ENCODE peak calls at places on chromosomes 4 and X, in seven cellular contexts. A is mesenteric fat pad; B is NCI-H460; U is mucosa of descending colon; I is IMR-90; W is iris pigment epithelial cell; Q is stimulated activated CD4-positive, alpha-beta T cell treated with anti-CD3 and anti-CD28 coated beads, TNF-alpha, amount 100 ng/mL, for 1 hour. N is an unnamed sample.
A peak's percentile ranks its signal among the peaks of the same experiment; 100 is the strongest.

GRCh38 chrX:49754238-49754857 is 58.6 kb upstream of the PAGE1 start:
- DNase-seq in A (no peak), B (peak; percentile 46), U (peak; percentile 36), I (peak; percentile 28), W (peak; percentile 28), Q (peak; percentile 27), N (no peak)

GRCh38 chr4:139528377-139529005 is 27.5 kb downstream of the SETD7 start:
- DNase-seq in A (no peak), B (no peak), U (peak; percentile 50), I (peak; percentile 96), W (peak; percentile 97), Q (no peak), N (no peak)

GRCh38 chrX:147958316-147958715 is 22.8 kb upstream of the FMR1NB start:
- DNase-seq in A (no peak), B (no peak), U (no peak), I (peak; percentile 57), W (peak; percentile 74), Q (no peak), N (no peak)

GRCh38 chr4:152784490-152785195 is 4.9 kb downstream of the ARFIP1 start:
- DNase-seq in A (no peak), B (peak; percentile 41), U (peak; percentile 22), I (peak; percentile 40), W (peak; percentile 62), Q (no peak), N (no peak)

GRCh38 chr4:4386736-4387392 is at the start of gene NSG1:
- DNase-seq in A (no peak), B (no peak), U (no peak), I (peak; percentile 18), W (peak; percentile 41), Q (no peak), N (no peak)

GRCh38 chrX:123961268-123962005 is at the start of gene STAG2:
- DNase-seq in A (no peak), B (peak; percentile 92), U (peak; percentile 77), I (peak; percentile 85), W (peak; percentile 81), Q (peak; percentile 29), N (peak; percentile 90)

GRCh38 chr4:23333946-23334878 is 555.6 kb downstream of the PPARGC1A start:
- DNase-seq in A (no peak), B (peak; percentile 78), U (peak; percentile 40), I (peak; percentile 71), W (peak; percentile 61), Q (no peak), N (no peak)

GRCh38 chr4:93317571-93317970 is 511.0 kb upstream of the ATOH1 start:
- DNase-seq in A (no peak), B (no peak), U (no peak), I (no peak), W (no peak), Q (no peak), N (no peak)

GRCh38 chr4:146981651-146982050 is 36.0 kb upstream of the TTC29 start:
- DNase-seq in A (no peak), B (no peak), U (no peak), I (peak; percentile 1), W (peak; percentile 37), Q (no peak), N (no peak)

GRCh38 chr4:156298230-156298629 is 344.6 kb upstream of the CTSO start:
- DNase-seq in A (no peak), B (no peak), U (peak; percentile 9), I (peak; percentile 97), W (peak; percentile 81), Q (no peak), N (no peak)

GRCh38 chr4:69994782-69995181 is 984 bp upstream of the STATH start:
- DNase-seq in A (no peak), B (no peak), U (no peak), I (no peak), W (no peak), Q (no peak), N (no peak)